ENCODE peak calls at places on chromosomes 12 and 14, in five cellular contexts. K is dorsolateral prefrontal cortex, Y is heart right ventricle, V is BJ, T is A549. L is an unnamed sample.

GRCh38 chr12:45591635-45592034 is 137.9 kb upstream of the ARID2 start:
- DNase-seq in K (no peak), Y (no peak), V (no peak), T (no peak), L (no peak)

GRCh38 chr14:73887116-73887490 is 444 bp downstream of the ZNF410 start:
- DNase-seq in K (no peak), Y (no peak), V (no peak), T (no peak), L (no peak)

GRCh38 chr14:29892327-29892726 is 35.3 kb downstream of the PRKD1 start:
- DNase-seq in K (no peak), Y (no peak), V (no peak), T (peak), L (no peak)

GRCh38 chr14:52706286-52706685 is 714 bp upstream of the PSMC6 start:
- DNase-seq in K (no peak), Y (no peak), V (no peak), T (peak), L (peak)

GRCh38 chr14:37977481-37977880 is 230.2 kb upstream of the SSTR1 start:
- DNase-seq in K (no peak), Y (no peak), V (no peak), T (no peak), L (no peak)

GRCh38 chr12:4717806-4718205 is 2.4 kb upstream of the GALNT8 start:
- DNase-seq in K (no peak), Y (no peak), V (no peak), T (no peak), L (no peak)

GRCh38 chr12:92973614-92974013 is 44.5 kb upstream of the EEA1 start:
- DNase-seq in K (no peak), Y (no peak), V (no peak), T (peak), L (no peak)

GRCh38 chr12:96305665-96306064 is 94.6 kb downstream of the CDK17 start:
- DNase-seq in K (no peak), Y (no peak), V (no peak), T (no peak), L (no peak)

GRCh38 chr12:66066071-66066928 is 64.2 kb downstream of the LLPH start:
- DNase-seq in K (no peak), Y (no peak), V (no peak), T (no peak), L (peak)

GRCh38 chr12:93135286-93136239 is 206.5 kb upstream of the EEA1 start:
- DNase-seq in K (no peak), Y (no peak), V (no peak), T (no peak), L (peak)

GRCh38 chr14:49051328-49052060 is 534.7 kb downstream of the RPS29 start:
- DNase-seq in K (no peak), Y (no peak), V (no peak), T (no peak), L (no peak)
- TF ChIP-seq CTCF in K (no peak), Y (no peak), V (no peak), T (no peak), L (no peak)

DNA sequence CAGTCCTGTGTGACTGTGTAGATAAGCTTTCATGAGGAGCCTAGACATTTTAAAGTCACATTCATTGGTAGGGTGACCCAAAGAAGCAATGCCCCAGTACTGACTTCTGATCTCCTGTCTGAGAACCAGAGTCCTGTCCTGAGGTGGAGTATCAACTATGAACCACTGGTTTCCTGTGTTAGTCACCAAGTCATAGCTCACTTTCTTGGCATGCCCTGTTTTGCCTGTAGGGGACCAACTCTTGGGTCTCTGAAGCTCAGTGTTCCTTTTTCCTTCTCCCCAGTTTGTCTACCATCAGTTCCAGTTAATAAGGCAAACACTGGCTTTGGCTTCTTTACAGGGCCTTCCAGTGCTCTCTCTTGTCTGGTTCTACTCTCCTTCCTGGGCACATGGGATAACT is 97.4 kb downstream of the C12orf75 start:
- DNase-seq in K (no peak), Y (no peak), V (no peak), T (no peak), L (no peak)
- TF ChIP-seq CTCF in K (no peak), Y (no peak), V (peak), T (no peak), L (peak)

DNA sequence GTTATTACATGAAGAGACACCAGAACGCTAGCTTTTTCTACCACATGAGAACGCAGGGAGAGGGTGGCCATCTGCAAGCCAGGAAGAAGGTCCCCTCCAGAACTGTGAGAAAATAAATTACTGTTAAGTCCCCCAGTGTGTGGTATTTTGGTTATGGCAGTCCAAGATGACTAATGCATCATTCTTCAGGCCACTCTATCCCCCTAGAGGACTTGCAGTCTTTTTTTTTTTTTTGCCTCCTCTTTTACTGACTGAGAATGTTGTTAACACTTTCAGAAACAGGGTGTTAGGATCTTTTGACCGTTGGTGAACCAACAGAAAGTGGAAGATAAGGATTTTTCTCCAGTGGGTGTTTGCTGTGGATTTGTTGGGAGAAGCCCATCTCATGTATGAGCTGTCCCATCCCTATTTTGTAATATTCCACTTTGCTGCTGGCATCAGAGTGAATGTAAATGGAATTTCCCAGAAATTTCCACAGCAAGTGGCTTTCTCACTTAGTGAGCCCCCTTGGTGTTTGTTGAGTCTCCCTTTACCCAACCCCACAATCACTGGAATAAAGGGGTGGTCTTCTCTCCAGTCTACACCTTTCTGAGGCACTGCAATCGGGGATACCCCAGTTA is 37.9 kb downstream of the MARK3 start:
- DNase-seq in K (no peak), Y (no peak), V (no peak), T (no peak), L (no peak)
- TF ChIP-seq CTCF in K (no peak), Y (no peak), V (no peak), T (no peak), L (no peak)

GRCh38 chr12:114403044-114403689 is 2.8 kb downstream of the TBX5 start:
- DNase-seq in K (no peak), Y (peak), V (no peak), T (no peak), L (no peak)
- TF ChIP-seq CTCF in K (no peak), Y (no peak), V (peak), T (no peak), L (no peak)

GRCh38 chr14:103127861-103128598 is 4.8 kb downstream of the TNFAIP2 start:
- DNase-seq in K (no peak), Y (no peak), V (no peak), T (no peak), L (no peak)

GRCh38 chr14:103127356-103127755 is 4.1 kb downstream of the TNFAIP2 start:
- DNase-seq in K (no peak), Y (no peak), V (no peak), T (no peak), L (no peak)

GRCh38 chr14:103125098-103126070 is 2.1 kb downstream of the TNFAIP2 start:
- DNase-seq in K (no peak), Y (no peak), V (no peak), T (no peak), L (no peak)

GRCh38 chr14:103126088-103126872 is 3.0 kb downstream of the TNFAIP2 start:
- DNase-seq in K (no peak), Y (no peak), V (no peak), T (no peak), L (no peak)

DNA sequence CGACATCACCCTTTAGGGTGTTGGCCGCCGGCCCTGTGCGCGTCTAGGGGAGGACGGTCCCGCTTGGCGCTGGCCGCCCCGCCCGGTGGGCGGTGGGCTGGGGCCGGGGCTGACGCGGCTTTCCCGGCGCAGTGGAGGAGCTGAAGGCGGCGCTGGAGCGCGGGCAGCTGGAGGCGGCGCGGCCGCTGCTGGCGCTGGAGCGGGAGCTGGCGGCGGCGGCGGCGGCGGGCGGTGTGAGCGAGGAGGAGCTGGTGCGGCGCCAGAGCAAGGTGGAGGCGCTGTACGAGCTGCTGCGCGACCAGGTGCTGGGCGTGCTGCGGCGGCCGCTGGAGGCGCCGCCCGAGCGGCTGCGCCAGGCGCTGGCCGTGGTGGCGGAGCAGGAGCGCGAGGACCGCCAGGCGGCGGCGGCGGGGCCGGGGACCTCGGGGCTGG is 3.6 kb downstream of the TNFAIP2 start:
- DNase-seq in K (no peak), Y (peak), V (no peak), T (no peak), L (no peak)
- TF ChIP-seq CTCF in K (peak), Y (no peak), V (no peak), T (no peak), L (no peak)

L was measured in Calu3.